ENCODE peak calls at places on chromosomes 12 and 14, in four cellular contexts. C is right cardiac atrium, M is psoas muscle, R is MV-4-11. I is an unnamed sample.

GRCh38 chr14:51022769-51023168 is 72.1 kb downstream of the TRIM9 start:
- DNase-seq in R (no peak), M (no peak), C (no peak), I (no peak)

GRCh38 chr12:51766067-51766466 is 82.5 kb downstream of the FIGNL2 start:
- DNase-seq in C (no peak), M (no peak), R (no peak), I (no peak)

GRCh38 chr12:73072214-73072613 is 800.0 kb downstream of the TRHDE start:
- DNase-seq in C (no peak), R (no peak), M (no peak), I (no peak)

GRCh38 chr14:96245710-96246534 is 10.1 kb upstream of the BDKRB1 start:
- DNase-seq in C (no peak), R (no peak), M (no peak), I (no peak)

GRCh38 chr14:96811265-96811664 is 14.1 kb downstream of the VRK1 start:
- DNase-seq in M (no peak), R (no peak), C (no peak), I (no peak)

GRCh38 chr12:57838594-57839302 is 7.8 kb downstream of the CTDSP2 start:
- DNase-seq in M (no peak), C (no peak), R (peak; percentile 59), I (peak; percentile 73)

GRCh38 chr12:112418596-112419268 is at the start of gene PTPN11:
- DNase-seq in C (peak; percentile 89), R (peak; percentile 68), M (peak; percentile 94), I (peak; percentile 89)

GRCh38 chr12:120126635-120127005 is 10.1 kb upstream of the RAB35 start:
- DNase-seq in C (peak; percentile 42), M (no peak), R (peak; percentile 89), I (no peak)

GRCh38 chr14:49447725-49448124 is 138.5 kb downstream of the RPS29 start:
- DNase-seq in R (no peak), M (no peak), C (no peak), I (no peak)

GRCh38 chr12:94290353-94290752 is 142.0 kb downstream of the PLXNC1 start:
- DNase-seq in M (no peak), R (no peak), C (no peak), I (no peak)

GRCh38 chr14:21231020-21231652 is 38.1 kb downstream of the HNRNPC start:
- DNase-seq in C (no peak), R (no peak), M (no peak), I (no peak)

GRCh38 chr12:71607494-71608330 is 55.9 kb downstream of the ZFC3H1 start:
- DNase-seq in R (no peak), M (no peak), C (no peak), I (no peak)

GRCh38 chr12:31922341-31923062 is 36.7 kb upstream of the RESF1 start:
- DNase-seq in R (peak; percentile 74), M (no peak), C (no peak), I (no peak)

GRCh38 chr12:61188801-61189595 is 1071.2 kb upstream of the USP15 start:
- DNase-seq in R (no peak), C (no peak), M (no peak), I (no peak)

GRCh38 chr12:54390668-54391551 is 6.4 kb upstream of the ZNF385A start:
- DNase-seq in M (peak; percentile 63), R (no peak), C (peak; percentile 43), I (peak; percentile 64)

GRCh38 chr12:47995976-47996375 is 8.3 kb downstream of the COL2A1 start:
- DNase-seq in M (no peak), R (no peak), C (no peak), I (no peak)

GRCh38 chr14:26008290-26008689 is 589.5 kb downstream of the NOVA1 start:
- DNase-seq in M (no peak), R (no peak), C (no peak), I (no peak)

GRCh38 chr14:79294506-79294905 is 916.8 kb downstream of the DIO2 start:
- DNase-seq in C (no peak), M (no peak), R (no peak), I (no peak)

GRCh38 chr14:102493096-102493495 is 16.5 kb downstream of the ANKRD9 start:
- DNase-seq in C (no peak), M (peak; percentile 43), R (no peak), I (no peak)

GRCh38 chr12:131159660-131160059 is 206.0 kb downstream of the ADGRD1 start:
- DNase-seq in M (no peak), C (no peak), R (no peak), I (no peak)

GRCh38 chr14:96194657-96195431 is 9.8 kb upstream of the BDKRB2 start:
- DNase-seq in C (no peak), M (no peak), R (no peak), I (no peak)

GRCh38 chr12:95205685-95206084 is 11.6 kb downstream of the FGD6 start:
- DNase-seq in M (no peak), C (no peak), R (no peak), I (peak; percentile 49)

GRCh38 chr14:70882771-70883492 is 24.3 kb upstream of the PCNX1 start:
- DNase-seq in M (no peak), C (no peak), R (peak; percentile 95), I (no peak)

GRCh38 chr12:45732936-45733335 is 3.4 kb downstream of the ARID2 start:
- DNase-seq in C (no peak), M (no peak), R (no peak), I (no peak)

GRCh38 chr12:128818065-128819022 is 5.4 kb downstream of the SLC15A4 start:
- DNase-seq in C (peak; percentile 43), R (peak; percentile 30), M (no peak), I (peak; percentile 83)

GRCh38 chr12:120497524-120498150 is 1.7 kb downstream of the DYNLL1 start:
- DNase-seq in C (no peak), R (no peak), M (no peak), I (no peak)

GRCh38 chr12:52391618-52392002 is 6.2 kb upstream of the KRT84 start:
- DNase-seq in R (no peak), C (peak; percentile 72), M (no peak), I (no peak)

GRCh38 chr12:121512561-121512960 is 68.3 kb downstream of the KDM2B start:
- DNase-seq in C (no peak), M (no peak), R (no peak), I (no peak)

GRCh38 chr12:117900561-117900960 is 68.2 kb downstream of the KSR2 start:
- DNase-seq in M (no peak), C (no peak), R (no peak), I (no peak)

GRCh38 chr12:120866143-120866542 is 38.0 kb downstream of the SPPL3 start:
- DNase-seq in M (no peak), C (no peak), R (no peak), I (no peak)